ENCODE peak calls at places on chromosomes 6 and 20, in seven cellular contexts. C, F, O, A, S, M and X are unnamed samples.

GRCh38 chr20:56722042-56722441 is 92.9 kb downstream of the TFAP2C start:
- DNase-seq in S (no peak), C (peak), M (no peak), A (no peak), O (no peak), F (no peak), X (no peak)

GRCh38 chr20:37193821-37194220 is 14.5 kb upstream of the MROH8 start:
- DNase-seq in O (no peak), C (no peak), S (no peak), M (no peak), A (no peak), F (no peak), X (no peak)

GRCh38 chr6:44275749-44276648 is 5.7 kb downstream of the TMEM151B start:
- DNase-seq in M (peak), O (no peak), C (no peak), S (no peak), F (no peak), A (no peak), X (no peak)

GRCh38 chr6:73652637-73653570 is 888 bp downstream of the SLC17A5 start:
- DNase-seq in S (peak), A (peak), C (peak), F (peak), O (peak), M (peak), X (peak)

GRCh38 chr6:33868143-33868542 is 64.3 kb upstream of the MLN start:
- DNase-seq in F (no peak), O (no peak), A (no peak), C (no peak), M (no peak), S (no peak), X (no peak)

GRCh38 chr6:33633462-33634158 is 12.5 kb downstream of the ITPR3 start:
- DNase-seq in F (no peak), S (no peak), O (peak), M (peak), A (peak), C (no peak), X (peak)

GRCh38 chr20:2558581-2559301 is 22.4 kb downstream of the TMC2 start:
- DNase-seq in S (no peak), F (no peak), A (no peak), M (no peak), C (no peak), O (peak), X (no peak)

GRCh38 chr20:25496968-25497401 is 88.3 kb downstream of the NINL start:
- DNase-seq in M (no peak), O (no peak), F (no peak), S (no peak), A (no peak), C (no peak), X (peak)

GRCh38 chr20:61492065-61492464 is 240.0 kb downstream of the CDH4 start:
- DNase-seq in S (no peak), F (no peak), M (no peak), C (no peak), O (no peak), A (no peak), X (no peak)

GRCh38 chr20:63775096-63775978 is 35.8 kb downstream of the SLC2A4RG start:
- DNase-seq in F (no peak), O (peak), C (no peak), S (no peak), M (peak), A (peak), X (no peak)

GRCh38 chr20:63969851-63970713 is at the start of gene ZNF512B:
- DNase-seq in A (peak), C (no peak), M (peak), F (no peak), S (peak), O (peak), X (peak)

GRCh38 chr20:63043348-63044203 is 36.8 kb upstream of the BHLHE23 start:
- DNase-seq in O (no peak), F (no peak), M (no peak), C (no peak), S (no peak), A (no peak), X (no peak)

GRCh38 chr6:143578054-143578453 is 66.5 kb upstream of the FUCA2 start:
- DNase-seq in A (no peak), F (no peak), S (no peak), C (no peak), M (no peak), O (no peak), X (no peak)

GRCh38 chr6:169251822-169252804 is 1.5 kb downstream of the THBS2 start:
- DNase-seq in C (no peak), A (no peak), S (no peak), O (peak), F (no peak), M (no peak), X (no peak)

GRCh38 chr6:105688573-105688972 is 285.7 kb upstream of the PREP start:
- DNase-seq in O (no peak), A (no peak), M (no peak), C (no peak), S (no peak), F (no peak), X (no peak)

GRCh38 chr6:38501931-38502330 is 137.8 kb downstream of the BTBD9 start:
- DNase-seq in A (no peak), F (no peak), M (no peak), C (no peak), S (no peak), O (no peak), X (no peak)

GRCh38 chr20:38723982-38724602 is at the start of gene SLC32A1:
- DNase-seq in C (no peak), M (peak), S (no peak), F (no peak), O (peak), A (no peak), X (no peak)

GRCh38 chr6:75802366-75802765 is 53.3 kb downstream of the MYO6 start:
- DNase-seq in A (no peak), F (peak), C (no peak), M (no peak), O (no peak), S (no peak), X (no peak)

GRCh38 chr6:96522469-96523009 is 933 bp downstream of the UFL1 start:
- DNase-seq in A (no peak), F (no peak), O (no peak), C (no peak), S (peak), M (peak), X (no peak)

GRCh38 chr6:21738180-21739094 is 144.9 kb downstream of the SOX4 start:
- DNase-seq in C (no peak), S (no peak), M (peak), O (no peak), A (no peak), F (no peak), X (peak)

GRCh38 chr6:165181951-165182414 is 127.4 kb downstream of the C6orf118 start:
- DNase-seq in A (no peak), C (no peak), S (no peak), M (no peak), O (no peak), F (no peak), X (no peak)

GRCh38 chr20:48912065-48912464 is 9.4 kb upstream of the ARFGEF2 start:
- DNase-seq in C (no peak), S (no peak), M (no peak), F (no peak), O (no peak), A (no peak), X (no peak)

GRCh38 chr6:6199678-6200077 is 120.8 kb downstream of the F13A1 start:
- DNase-seq in M (no peak), F (no peak), C (no peak), O (no peak), A (no peak), S (no peak), X (no peak)

GRCh38 chr6:70506321-70506720 is 60.4 kb upstream of the SDHAF4 start:
- DNase-seq in A (no peak), S (no peak), M (no peak), C (no peak), O (no peak), F (no peak), X (no peak)

GRCh38 chr6:25485820-25486559 is 166.0 kb upstream of the SCGN start:
- DNase-seq in C (no peak), M (peak), F (no peak), O (no peak), A (peak), S (no peak), X (no peak)

GRCh38 chr6:2626381-2626780 is 124.3 kb downstream of the MYLK4 start:
- DNase-seq in M (no peak), F (no peak), S (no peak), C (no peak), O (no peak), A (no peak), X (no peak)

GRCh38 chr6:1827984-1828793 is 218.5 kb downstream of the FOXC1 start:
- DNase-seq in O (no peak), F (no peak), A (no peak), C (no peak), M (no peak), S (no peak), X (no peak)

GRCh38 chr20:53934421-53935352 is 135.7 kb downstream of the BCAS1 start:
- DNase-seq in S (no peak), C (no peak), A (peak), O (no peak), F (no peak), M (no peak), X (no peak)

GRCh38 chr20:41969656-41970055 is 351.5 kb upstream of the CHD6 start:
- DNase-seq in O (no peak), S (no peak), F (no peak), M (peak), C (no peak), A (no peak), X (no peak)

GRCh38 chr6:7546832-7547714 is 5.6 kb downstream of the DSP start:
- DNase-seq in O (no peak), A (no peak), M (no peak), S (no peak), C (no peak), F (no peak), X (peak)

GRCh38 chr20:58160451-58161051 is 67.9 kb downstream of the ANKRD60 start:
- DNase-seq in O (no peak), S (no peak), C (no peak), M (no peak), A (no peak), F (no peak), X (no peak)

GRCh38 chr6:144405173-144405572 is 120.0 kb downstream of the UTRN start:
- DNase-seq in C (no peak), S (no peak), M (no peak), F (no peak), O (no peak), A (no peak), X (no peak)

GRCh38 chr20:31713312-31714049 is 9.2 kb downstream of the BCL2L1 start:
- DNase-seq in A (no peak), F (peak), S (peak), C (no peak), M (no peak), O (no peak), X (no peak)

GRCh38 chr6:16548121-16548520 is 213.1 kb downstream of the ATXN1 start:
- DNase-seq in M (no peak), F (no peak), C (no peak), S (no peak), A (no peak), O (no peak), X (no peak)

GRCh38 chr6:11427827-11428245 is 109.7 kb upstream of the TMEM170B start:
- DNase-seq in S (peak), C (no peak), M (no peak), F (no peak), O (no peak), A (no peak), X (no peak)

GRCh38 chr20:38806855-38807655 is 1.6 kb downstream of the PPP1R16B start:
- DNase-seq in F (no peak), C (no peak), A (no peak), M (peak), S (no peak), O (peak), X (no peak)

GRCh38 chr6:11292837-11293236 is 60.4 kb upstream of the NEDD9 start:
- DNase-seq in M (no peak), F (no peak), O (no peak), S (no peak), C (no peak), A (no peak), X (no peak)

GRCh38 chr6:34305982-34306702 is 57.3 kb upstream of the SMIM29 start:
- DNase-seq in A (peak), F (no peak), C (no peak), O (no peak), S (peak), M (no peak), X (no peak)

GRCh38 chr20:34420146-34420545 is 57.1 kb downstream of the ITCH start:
- DNase-seq in S (no peak), A (no peak), O (no peak), M (no peak), C (no peak), F (no peak), X (no peak)
- TF ChIP-seq JUND in S (no peak), A (no peak), O (no peak), M (no peak), C (no peak), F (no peak), X (no peak)

DNA sequence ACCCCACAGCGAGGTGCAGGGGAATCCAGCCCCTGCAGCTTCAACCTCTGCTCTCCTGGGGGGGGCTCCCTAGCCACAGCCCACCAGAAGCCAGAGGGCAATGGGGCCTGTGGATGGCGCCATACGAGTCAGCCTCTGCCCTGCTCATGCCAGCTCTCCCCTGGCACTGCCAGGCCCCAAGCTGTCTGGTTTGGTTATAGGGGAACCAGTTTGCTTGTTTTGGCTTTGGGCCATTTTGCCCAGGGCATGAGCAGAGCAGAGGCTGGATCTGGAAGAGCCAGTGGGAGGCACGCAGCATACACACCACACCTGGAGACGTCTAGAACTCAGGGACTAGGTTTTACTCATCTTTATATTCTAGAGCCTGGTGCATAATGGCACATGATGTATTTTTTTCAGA is 66.7 kb upstream of the SLC22A16 start:
- DNase-seq in S (no peak), F (no peak), A (no peak), C (no peak), O (no peak), M (peak), X (no peak)
- TF ChIP-seq JUND in S (no peak), F (no peak), A (no peak), C (no peak), O (no peak), M (no peak), X (no peak)

GRCh38 chr6:46584586-46584985 is 68.0 kb downstream of the CYP39A1 start:
- DNase-seq in F (no peak), C (no peak), O (no peak), S (no peak), A (no peak), M (no peak), X (no peak)
- TF ChIP-seq JUND in F (no peak), C (no peak), O (no peak), S (no peak), A (no peak), M (no peak), X (no peak)

DNA sequence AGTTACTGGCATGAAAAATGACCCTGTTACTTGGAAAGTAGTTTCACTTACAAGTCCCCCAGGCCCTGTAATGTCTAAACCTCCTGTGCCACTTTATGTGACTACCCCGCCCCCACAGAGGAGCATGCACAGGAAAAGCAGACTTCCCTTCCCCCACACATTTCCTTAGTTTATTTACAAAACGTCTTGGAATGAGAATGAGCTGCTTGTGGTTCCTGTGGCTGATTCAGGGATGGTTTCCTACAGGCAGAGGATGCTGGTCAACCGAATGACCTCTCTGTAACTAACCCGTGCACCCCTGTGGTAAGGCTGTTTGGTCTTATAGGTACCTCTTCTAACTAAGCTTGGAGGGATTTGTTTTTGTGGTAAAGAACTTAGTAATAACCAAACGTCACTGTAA is 28.5 kb downstream of the RSPO3 start:
- DNase-seq in A (no peak), C (no peak), M (no peak), F (no peak), S (no peak), O (no peak), X (peak)
- TF ChIP-seq JUND in A (no peak), C (no peak), M (no peak), F (no peak), S (no peak), O (no peak), X (no peak)

GRCh38 chr6:170452767-170453545 is 100.2 kb downstream of the PSMB1 start:
- DNase-seq in F (no peak), O (no peak), C (no peak), S (no peak), A (no peak), M (no peak), X (no peak)

GRCh38 chr6:170454512-170455285 is 98.4 kb downstream of the PSMB1 start:
- DNase-seq in C (no peak), M (peak), A (no peak), O (no peak), S (no peak), F (no peak), X (no peak)

GRCh38 chr6:170455335-170455979 is 97.7 kb downstream of the PSMB1 start:
- DNase-seq in M (no peak), A (no peak), F (no peak), C (no peak), S (no peak), O (no peak), X (no peak)

GRCh38 chr6:170451762-170452651 is 101.1 kb downstream of the PSMB1 start:
- DNase-seq in C (no peak), O (no peak), F (no peak), S (no peak), M (no peak), A (no peak), X (no peak)

GRCh38 chr6:170453586-170454511 is 99.3 kb downstream of the PSMB1 start:
- DNase-seq in C (no peak), A (no peak), M (no peak), O (no peak), F (no peak), S (no peak), X (no peak)
- TF ChIP-seq JUND in C (no peak), A (no peak), M (no peak), O (no peak), F (no peak), S (no peak), X (no peak)

GRCh38 chr6:18656506-18656905 is 269.4 kb downstream of the RNF144B start:
- DNase-seq in C (no peak), A (no peak), S (no peak), O (no peak), F (no peak), M (no peak), X (no peak)
- TF ChIP-seq JUND in C (no peak), A (no peak), S (no peak), O (no peak), F (no peak), M (no peak), X (no peak)